ENCODE peak calls at places on chromosomes 5 and 9, in six cellular contexts. B is A549; A is sigmoid colon; V is uterus; W is CD8-positive, alpha-beta T cell; C is lower lobe of right lung. K is an unnamed sample.

GRCh38 chr9:93918071-93918470 is 37.1 kb downstream of the BARX1 start:
- DNase-seq in C (no peak), V (no peak), W (no peak), B (no peak), A (no peak), K (no peak)

GRCh38 chr5:44565872-44566271 is 176.7 kb upstream of the FGF10 start:
- DNase-seq in C (no peak), W (no peak), V (no peak), B (no peak), A (no peak), K (no peak)

GRCh38 chr9:127066775-127067111 is 55.7 kb downstream of the ANGPTL2 start:
- DNase-seq in V (no peak), W (no peak), A (no peak), C (no peak), B (peak), K (no peak)

GRCh38 chr5:88172847-88173758 is 95.5 kb downstream of the TMEM161B start:
- DNase-seq in C (no peak), W (no peak), B (no peak), V (no peak), A (no peak), K (no peak)

GRCh38 chr9:134585021-134585561 is 56.5 kb upstream of the COL5A1 start:
- DNase-seq in A (no peak), C (no peak), V (peak), B (no peak), W (no peak), K (no peak)

GRCh38 chr9:71890042-71890680 is 20.8 kb downstream of the ABHD17B start:
- DNase-seq in A (no peak), W (no peak), V (no peak), C (no peak), B (no peak), K (no peak)

GRCh38 chr9:16032799-16033198 is 480.0 kb downstream of the CCDC171 start:
- DNase-seq in V (no peak), A (no peak), W (no peak), B (peak), C (no peak), K (no peak)

GRCh38 chr5:4580772-4581171 is 559.4 kb upstream of the ADAMTS16 start:
- DNase-seq in B (no peak), A (no peak), W (no peak), V (no peak), C (no peak), K (no peak)

GRCh38 chr5:10556893-10557746 is 6.8 kb upstream of the ANKRD33B start:
- DNase-seq in A (peak), B (peak), W (no peak), V (no peak), C (no peak), K (no peak)

GRCh38 chr9:81461196-81461595 is 228.2 kb downstream of the TLE1 start:
- DNase-seq in A (no peak), B (no peak), C (no peak), W (no peak), V (no peak), K (no peak)

GRCh38 chr5:131148835-131149234 is 16.2 kb downstream of the HINT1 start:
- DNase-seq in V (no peak), C (no peak), B (no peak), A (no peak), W (no peak), K (no peak)

GRCh38 chr5:132770476-132771159 is 6.4 kb downstream of the SEPTIN8 start:
- DNase-seq in V (no peak), W (no peak), A (peak), B (no peak), C (no peak), K (no peak)

GRCh38 chr9:112337547-112337946 is 4.1 kb upstream of the PTBP3 start:
- DNase-seq in B (peak), V (no peak), C (no peak), A (no peak), W (no peak), K (no peak)

GRCh38 chr9:136204086-136204805 is 682 bp downstream of the LHX3 start:
- DNase-seq in C (no peak), V (no peak), W (no peak), B (no peak), A (no peak), K (no peak)

GRCh38 chr9:82560457-82560904 is 502.5 kb downstream of the RASEF start:
- DNase-seq in B (no peak), V (no peak), A (no peak), W (no peak), C (peak), K (no peak)
- TF ChIP-seq CTCF in B (no peak), V (no peak), A (no peak), W (no peak), C (no peak), K (no peak)

GRCh38 chr5:175728885-175729828 is 71.3 kb downstream of the HRH2 start:
- DNase-seq in C (no peak), A (peak), B (no peak), W (no peak), V (no peak), K (peak)
- TF ChIP-seq CTCF in C (no peak), A (no peak), B (no peak), W (no peak), V (no peak), K (no peak)

DNA sequence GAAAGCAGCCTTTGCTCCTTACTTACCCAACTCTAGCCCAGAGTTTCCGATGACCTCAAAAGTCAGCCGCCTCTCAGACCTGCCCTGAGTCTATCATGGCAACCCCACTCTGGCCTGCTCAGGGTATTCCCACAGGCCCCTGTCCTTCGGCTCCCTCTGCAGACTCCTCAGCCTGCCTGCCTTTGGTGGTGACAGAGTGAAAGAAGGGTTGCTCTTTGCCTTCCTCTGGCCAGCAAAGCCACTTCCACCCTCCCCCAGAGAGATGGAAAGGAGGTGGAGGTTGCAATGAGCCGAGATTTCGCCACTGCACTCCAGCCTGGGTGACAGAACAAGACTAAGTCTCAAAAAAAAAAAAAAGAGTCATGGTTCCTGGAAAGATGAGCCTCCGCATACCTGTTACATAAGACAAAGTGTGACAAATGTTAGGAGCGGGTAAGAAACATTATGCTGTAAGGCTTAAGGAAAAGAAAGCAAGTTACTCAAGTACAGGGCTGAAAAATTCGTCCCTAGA is 2.3 kb upstream of the SMIM33 start:
- DNase-seq in B (no peak), W (no peak), C (peak), V (no peak), A (no peak), K (no peak)
- TF ChIP-seq CTCF in B (no peak), W (no peak), C (no peak), V (no peak), A (no peak), K (no peak)

DNA sequence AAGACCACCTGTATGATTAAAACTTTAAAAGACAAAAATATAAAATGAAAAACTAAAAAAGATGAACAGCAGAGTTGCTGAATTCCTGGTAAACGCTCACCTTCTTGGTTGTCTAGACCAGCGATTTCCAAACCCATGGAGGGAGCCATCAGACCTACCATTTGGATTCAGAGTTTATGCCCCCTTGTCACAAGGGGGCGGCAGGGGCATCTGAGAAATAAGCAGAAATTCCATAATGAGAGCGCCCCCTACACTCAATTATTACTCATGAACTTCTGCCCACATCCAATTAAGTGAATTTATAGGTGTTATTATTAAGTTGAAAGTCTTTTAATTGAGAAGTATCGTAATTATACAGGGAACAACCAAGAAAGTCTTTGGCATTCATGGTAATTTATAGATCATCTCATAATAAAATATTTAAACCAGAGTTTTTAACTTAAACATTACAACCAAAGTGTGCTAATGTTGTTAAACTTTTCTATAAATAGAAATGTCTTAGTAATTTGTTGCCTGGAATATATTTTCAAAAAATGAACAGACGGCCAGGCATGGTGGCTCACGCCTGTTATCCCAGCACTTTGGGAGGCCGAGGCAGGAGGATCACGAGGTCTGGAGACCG is 35.2 kb upstream of the SPATA31C2 start:
- DNase-seq in V (no peak), A (no peak), C (no peak), W (peak), B (peak), K (peak)
- TF ChIP-seq CTCF in V (peak), A (peak), C (peak), W (peak), B (peak), K (peak)

DNA sequence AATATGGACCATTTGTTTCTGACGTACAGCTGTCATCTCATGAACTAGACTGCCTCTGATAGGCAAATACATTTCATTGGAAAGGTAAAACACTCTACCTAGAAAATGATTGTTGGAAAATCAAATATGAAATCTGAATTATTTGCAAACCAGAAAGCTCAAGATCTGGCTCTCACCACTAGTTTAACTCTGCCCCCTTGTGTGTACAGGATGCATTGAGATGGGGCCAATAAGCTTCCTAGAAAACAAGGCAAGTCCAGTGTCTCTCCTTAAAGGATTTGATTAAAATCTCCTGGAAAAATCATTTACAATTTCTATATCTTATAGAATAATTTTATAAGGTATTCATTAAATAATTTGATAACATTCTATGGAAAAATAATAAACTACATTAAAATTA is 311.9 kb upstream of the ANKH start:
- DNase-seq in V (no peak), B (peak), A (no peak), W (no peak), C (no peak), K (no peak)
- TF ChIP-seq CTCF in V (peak), B (peak), A (no peak), W (no peak), C (peak), K (peak)